ENCODE peak calls at places on chromosomes 16 and 17, in four cellular contexts. Y is EL, M is HFF-Myc, N is brain microvascular endothelial cell. U is an unnamed sample.

GRCh38 chr17:28276011-28276410 is 43.0 kb upstream of the TMEM97 start:
- DNase-seq in M (no peak), N (no peak), Y (no peak), U (no peak)

GRCh38 chr17:11278186-11278983 is 37.4 kb downstream of the SHISA6 start:
- DNase-seq in N (no peak), Y (no peak), M (no peak), U (no peak)

GRCh38 chr17:35051183-35051578 is 12.3 kb downstream of the RFFL start:
- DNase-seq in Y (no peak), N (no peak), M (no peak), U (no peak)

GRCh38 chr17:47615766-47616424 is 33.8 kb upstream of the KPNB1 start:
- DNase-seq in N (no peak), M (no peak), Y (peak), U (no peak)

GRCh38 chr16:49876716-49877129 is 20.8 kb upstream of the ZNF423 start:
- DNase-seq in M (no peak), Y (peak), N (peak), U (no peak)

GRCh38 chr17:62080647-62081046 is 15.6 kb upstream of the MED13 start:
- DNase-seq in Y (no peak), M (no peak), N (no peak), U (no peak)

GRCh38 chr17:4715071-4715749 is 4.8 kb downstream of the ARRB2 start:
- DNase-seq in M (no peak), N (no peak), Y (no peak), U (no peak)

GRCh38 chr17:58314706-58315015 is 13.9 kb downstream of the TSPOAP1 start:
- DNase-seq in N (no peak), Y (no peak), M (no peak), U (no peak)

GRCh38 chr17:12342609-12343248 is 322.1 kb downstream of the MAP2K4 start:
- DNase-seq in Y (peak), N (peak), M (peak), U (no peak)

GRCh38 chr16:67284699-67285646 is 5.6 kb downstream of the PLEKHG4 start:
- DNase-seq in Y (no peak), M (no peak), N (no peak), U (no peak)

GRCh38 chr17:50118076-50118827 is 11.7 kb downstream of the SAMD14 start:
- DNase-seq in N (no peak), Y (no peak), M (no peak), U (no peak)

GRCh38 chr16:10514369-10515055 is 65.9 kb downstream of the EMP2 start:
- DNase-seq in Y (peak), N (peak), M (no peak), U (no peak)

GRCh38 chr17:75720656-75721462 is at the start of gene ITGB4:
- DNase-seq in N (no peak), Y (peak), M (no peak), U (no peak)

GRCh38 chr16:67552476-67552875 is 9.8 kb upstream of the CTCF start:
- DNase-seq in N (no peak), M (no peak), Y (no peak), U (no peak)

GRCh38 chr17:32854834-32855389 is 22.0 kb downstream of the MYO1D start:
- DNase-seq in Y (no peak), M (no peak), N (no peak), U (no peak)

GRCh38 chr17:64025732-64026294 is 5.4 kb upstream of the ICAM2 start:
- DNase-seq in N (peak), Y (peak), M (no peak), U (no peak)

GRCh38 chr17:802901-803881 is 21.0 kb downstream of the MRM3 start:
- DNase-seq in N (no peak), M (no peak), Y (no peak), U (no peak)

GRCh38 chr16:23466162-23466885 is 13.3 kb upstream of the COG7 start:
- DNase-seq in Y (peak), M (no peak), N (peak), U (no peak)

GRCh38 chr16:25633549-25633948 is 58.2 kb upstream of the HS3ST4 start:
- DNase-seq in N (no peak), M (no peak), Y (peak), U (no peak)

GRCh38 chr17:82956146-82956725 is 116.4 kb upstream of the ZNF750 start:
- DNase-seq in N (no peak), Y (no peak), M (no peak), U (no peak)

GRCh38 chr17:4233668-4234258 is 30.0 kb downstream of the ANKFY1 start:
- DNase-seq in M (no peak), Y (no peak), N (no peak), U (no peak)

GRCh38 chr16:4123617-4124300 is 7.5 kb upstream of the ADCY9 start:
- DNase-seq in Y (peak), M (no peak), N (peak), U (no peak)

GRCh38 chr17:73365203-73365933 is 53.6 kb upstream of the CDC42EP4 start:
- DNase-seq in Y (no peak), N (no peak), M (no peak), U (no peak)

GRCh38 chr17:9977175-9977574 is 72.1 kb upstream of the RCVRN start:
- DNase-seq in N (no peak), Y (no peak), M (no peak), U (no peak)

GRCh38 chr17:82567286-82567685 is 47.8 kb downstream of the FOXK2 start:
- DNase-seq in N (no peak), M (no peak), Y (no peak), U (no peak)

GRCh38 chr17:6969323-6969726 is 26.5 kb upstream of the ALOX12 start:
- DNase-seq in M (no peak), Y (no peak), N (no peak), U (no peak)

GRCh38 chr17:82830249-82830661 is 9.6 kb downstream of the ZNF750 start:
- DNase-seq in Y (no peak), M (no peak), N (no peak), U (no peak)

GRCh38 chr16:53168744-53169143 is 114.0 kb downstream of the CHD9 start:
- DNase-seq in Y (no peak), M (no peak), N (no peak), U (no peak)

GRCh38 chr17:42985225-42985624 is 4.9 kb downstream of the RUNDC1 start:
- DNase-seq in Y (no peak), M (no peak), N (no peak), U (no peak)

GRCh38 chr16:50516401-50516800 is 31.8 kb upstream of the NKD1 start:
- DNase-seq in Y (no peak), N (no peak), M (no peak), U (no peak)

GRCh38 chr17:4304417-4305027 is 40.7 kb upstream of the ANKFY1 start:
- DNase-seq in N (peak), Y (peak), M (no peak), U (peak)

GRCh38 chr17:15651583-15652110 is 32.1 kb upstream of the FBXW10B start:
- DNase-seq in Y (peak), N (peak), M (peak), U (peak)

GRCh38 chr16:2152695-2153506 is 2.7 kb upstream of the TRAF7 start:
- DNase-seq in Y (peak), M (no peak), N (no peak), U (no peak)

GRCh38 chr16:57262841-57263584 is 18.0 kb downstream of the ARL2BP start:
- DNase-seq in N (no peak), Y (no peak), M (no peak), U (no peak)

GRCh38 chr16:66342294-66342900 is 24.1 kb upstream of the CDH5 start:
- DNase-seq in N (no peak), Y (peak), M (no peak), U (no peak)

U was measured in pulmonary artery endothelial cell.